ENCODE peak calls at places on chromosomes 11 and 22, in eight cellular contexts. R is breast epithelium; E is heart right ventricle; B is body of pancreas; L is transverse colon; Q is mesenchymal stem cell; W is GM23248; O is CD8-positive, alpha-beta memory T cell. D is an unnamed sample. For H3K27me3, the result is how much of the 10 kb centered on the place peaks cover.

GRCh38 chr11:125114518-125114917 is 3.1 kb upstream of the TMEM218 start:
- DNase-seq in R (no peak), E (no peak), B (no peak), L (no peak), Q (no peak), W (peak), O (no peak), D (no peak)

GRCh38 chr11:34850339-34850738 is 65.8 kb downstream of the APIP start:
- DNase-seq in R (no peak), E (no peak), B (no peak), L (peak), Q (peak), W (no peak), O (no peak), D (no peak)

GRCh38 chr11:95466406-95466805 is 235.4 kb upstream of the SESN3 start:
- DNase-seq in R (no peak), E (no peak), B (no peak), L (no peak), Q (no peak), W (no peak), O (no peak), D (no peak)

GRCh38 chr11:35553831-35554230 is 28.4 kb upstream of the PAMR1 start:
- DNase-seq in R (no peak), E (no peak), B (no peak), L (no peak), Q (peak), W (peak), O (no peak), D (no peak)

GRCh38 chr22:28442264-28442950 is 237.2 kb downstream of the TTC28 start:
- DNase-seq in R (peak), E (peak), B (peak), L (peak), Q (peak), W (peak), O (peak), D (no peak)

GRCh38 chr22:35995345-35995744 is 33.3 kb downstream of the RBFOX2 start:
- DNase-seq in R (no peak), E (no peak), B (no peak), L (no peak), Q (no peak), W (peak), O (no peak), D (no peak)

GRCh38 chr11:4090258-4090657 is 4.3 kb upstream of the RRM1 start:
- DNase-seq in R (no peak), E (no peak), B (no peak), L (no peak), Q (no peak), W (no peak), O (peak), D (no peak)

GRCh38 chr22:42277988-42278776 is 7.7 kb upstream of the TCF20 start:
- DNase-seq in R (no peak), E (no peak), B (peak), L (no peak), Q (no peak), W (no peak), O (no peak), D (peak)

GRCh38 chr22:44497218-44497903 is 672 bp downstream of the RTL6 start:
- DNase-seq in R (no peak), E (no peak), B (peak), L (peak), Q (peak), W (peak), O (peak), D (peak)

DNA sequence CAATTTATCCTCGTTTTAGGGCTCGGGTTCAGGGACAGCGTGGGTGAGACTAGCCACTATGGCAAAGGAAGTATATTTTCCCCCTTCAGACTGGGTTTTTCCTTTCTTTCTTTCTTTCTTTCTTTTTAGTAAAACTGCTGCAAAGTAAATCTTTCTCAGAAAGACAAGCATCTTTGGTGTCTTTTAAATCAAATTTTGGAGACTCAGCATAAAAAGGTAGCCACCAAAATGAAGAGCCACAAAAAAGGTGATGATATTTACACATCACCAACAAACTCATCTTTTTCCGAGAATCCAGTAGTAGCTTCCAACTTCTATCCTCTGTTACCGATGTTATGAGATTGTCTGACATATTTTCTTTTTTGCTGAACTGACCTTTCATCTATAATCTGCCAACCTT is 88.6 kb downstream of the MPPED2 start:
- DNase-seq in R (no peak), E (no peak), B (no peak), L (no peak), Q (no peak), W (no peak), O (no peak), D (no peak)
- H3K27me3 ChIP-seq in R (under half), E (under half), B (under half), L (under half), Q (under half), W (under half), O (under half), D (under half)

DNA sequence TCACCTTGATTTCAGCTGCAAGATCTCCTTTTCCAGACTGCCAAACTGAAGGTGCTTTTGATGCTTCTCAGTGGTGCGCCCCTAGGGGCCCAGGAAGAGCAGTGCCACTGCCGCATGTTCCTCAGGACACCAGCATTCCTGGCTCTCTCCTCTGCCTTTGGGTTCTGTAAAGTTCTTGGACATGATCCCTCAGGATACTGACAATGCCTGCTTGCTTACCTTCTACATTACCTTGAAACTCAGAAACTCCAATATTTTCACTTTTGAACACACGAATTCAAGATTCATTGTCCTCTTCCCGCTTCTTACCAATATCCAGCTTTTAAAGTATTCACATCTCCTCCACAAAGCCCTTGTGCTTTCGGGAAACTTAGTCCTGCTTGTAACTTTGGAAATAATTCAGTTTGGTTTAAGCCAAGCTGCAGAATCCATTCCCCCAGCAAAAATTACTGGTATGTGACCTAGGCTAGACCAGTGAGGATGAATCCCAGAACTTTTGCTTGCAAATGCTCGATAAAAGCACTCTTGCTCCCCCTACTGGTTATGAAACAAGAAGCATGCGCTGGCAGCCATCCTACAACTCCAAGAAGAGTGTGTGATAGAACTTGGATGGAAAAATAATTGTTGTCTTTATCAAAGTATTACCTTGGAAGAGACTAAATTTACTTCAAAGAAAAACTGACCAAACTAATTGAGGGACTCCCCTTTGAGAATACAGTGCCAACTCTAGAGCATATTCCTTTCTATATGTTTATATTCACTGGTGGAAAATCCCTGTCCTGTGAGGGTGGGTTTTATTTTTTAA is 16.5 kb upstream of the OR5B21 start:
- DNase-seq in R (peak), E (peak), B (peak), L (peak), Q (peak), W (peak), O (peak), D (peak)
- H3K4me3 ChIP-seq in R (no peak), E (no peak), B (no peak), L (no peak), Q (no peak), W (no peak), O (peak), D (no peak)

DNA sequence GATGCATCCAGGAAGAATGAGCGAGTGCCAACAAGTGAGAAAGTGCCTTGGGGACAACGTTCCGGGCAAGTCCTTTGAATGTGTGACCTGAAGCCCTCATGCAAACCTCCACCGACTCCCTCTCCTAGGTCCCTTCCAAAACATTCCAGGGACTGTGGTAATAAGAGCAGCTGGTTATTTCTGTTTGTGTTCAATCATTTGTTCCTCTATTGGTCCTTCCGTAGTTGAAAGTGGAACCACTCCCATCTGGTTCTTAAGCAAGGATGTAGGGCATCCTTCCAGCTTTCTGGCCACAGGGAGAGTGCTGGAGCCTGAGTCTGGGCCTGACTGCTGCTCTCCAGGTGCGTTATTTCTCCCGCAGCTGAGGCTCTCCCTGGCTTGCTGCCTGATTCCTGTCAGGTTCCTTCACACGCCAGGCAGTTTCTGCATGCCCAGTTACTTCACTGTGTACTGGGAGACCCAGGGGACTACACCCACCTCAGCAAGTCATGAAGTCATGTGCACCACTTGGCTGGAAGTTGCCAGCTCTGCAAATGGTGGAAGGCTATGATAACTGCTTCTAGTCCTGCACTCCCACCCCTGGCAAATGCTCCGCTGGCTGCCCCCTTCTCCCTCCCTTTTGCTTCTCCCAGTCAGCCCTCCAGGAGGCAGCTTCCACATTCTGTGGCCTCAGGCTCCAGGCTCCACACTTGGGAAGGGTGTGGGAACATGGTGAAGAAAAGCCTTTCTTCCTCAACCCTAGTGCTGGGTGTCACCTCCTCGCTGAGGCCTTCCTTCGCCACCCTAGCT is 4.0 kb upstream of the ALX4 start:
- DNase-seq in R (peak), E (no peak), B (no peak), L (no peak), Q (no peak), W (peak), O (no peak), D (no peak)
- H3K27me3 ChIP-seq in R (under half), E (half or more), B (half or more), L (half or more), Q (half or more), W (half or more), O (under half), D (half or more)

GRCh38 chr11:134277176-134278001 is 1.2 kb downstream of the GLB1L3 start:
- DNase-seq in R (no peak), E (no peak), B (no peak), L (no peak), Q (no peak), W (peak), O (no peak), D (no peak)
- H3K4me3 ChIP-seq in R (no peak), E (peak), B (no peak), L (no peak), Q (no peak), W (no peak), O (no peak), D (no peak)

GRCh38 chr11:10295056-10295901 is 1.3 kb upstream of the SBF2 start:
- DNase-seq in R (no peak), E (no peak), B (no peak), L (no peak), Q (peak), W (peak), O (no peak), D (no peak)
- H3K27me3 ChIP-seq in R (under half), E (under half), B (under half), L (under half), Q (under half), W (under half), O (under half), D (under half)

DNA sequence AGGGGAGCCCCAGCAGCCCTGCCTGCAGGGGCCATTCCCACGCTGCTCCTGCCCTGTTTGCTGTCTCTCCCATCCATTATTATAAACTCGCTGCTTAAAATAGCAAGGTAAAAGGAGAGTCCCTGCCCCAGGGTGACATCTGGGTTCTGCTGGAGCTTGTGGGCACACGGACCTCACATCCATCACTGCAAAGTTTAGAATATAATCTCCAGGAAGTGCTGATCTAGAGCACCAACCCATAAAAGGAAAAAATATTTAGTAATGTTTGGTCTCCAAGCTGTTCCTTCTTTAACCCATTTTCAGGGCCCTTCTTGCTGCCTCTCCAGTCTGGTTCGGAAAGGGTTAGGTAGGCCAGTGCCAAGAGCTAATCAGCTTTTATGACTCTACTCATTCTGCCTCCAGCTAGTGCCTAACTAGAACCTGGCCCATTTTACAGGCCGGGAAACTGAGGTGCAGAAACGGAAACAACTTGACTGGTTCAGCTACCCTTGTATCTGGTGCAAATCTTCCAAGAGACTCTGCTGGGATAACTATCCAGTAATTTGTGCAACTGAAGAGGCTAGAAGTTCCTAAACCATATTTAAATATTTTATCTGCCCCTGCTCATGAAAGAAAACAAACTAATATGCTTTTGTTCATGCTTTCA is 37.5 kb downstream of the IRAG1 start:
- DNase-seq in R (no peak), E (no peak), B (no peak), L (no peak), Q (peak), W (no peak), O (no peak), D (no peak)
- H3K4me3 ChIP-seq in R (no peak), E (no peak), B (no peak), L (no peak), Q (no peak), W (no peak), O (no peak), D (no peak)

GRCh38 chr11:128586689-128587088 is 669 bp downstream of the ETS1 start:
- DNase-seq in R (no peak), E (no peak), B (no peak), L (no peak), Q (no peak), W (no peak), O (no peak), D (no peak)
- H3K27me3 ChIP-seq in R (under half), E (under half), B (under half), L (under half), Q (under half), W (under half), O (under half), D (under half)

DNA sequence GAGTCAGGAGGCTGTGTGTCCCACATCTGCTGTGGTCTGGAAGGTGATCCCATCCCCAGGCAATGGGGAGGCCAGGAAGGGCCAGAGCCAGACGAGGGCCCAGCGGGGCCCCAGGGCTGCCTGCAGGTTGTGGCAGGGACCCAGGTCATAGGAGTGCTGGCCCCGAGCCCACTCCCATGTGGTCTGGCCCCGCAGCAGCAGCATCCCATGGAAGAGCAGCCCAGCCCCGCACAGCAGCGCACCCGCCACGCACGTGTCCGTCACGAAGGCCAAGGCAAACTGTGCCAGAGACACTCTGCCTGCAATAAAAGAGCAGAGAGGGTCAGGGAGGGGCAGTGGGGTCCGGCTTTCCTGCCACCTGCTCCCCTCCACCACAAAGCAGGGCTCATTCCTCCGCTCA is 6.3 kb downstream of the ZDHHC24 start:
- DNase-seq in R (no peak), E (no peak), B (no peak), L (no peak), Q (no peak), W (no peak), O (no peak), D (no peak)
- H3K4me3 ChIP-seq in R (no peak), E (no peak), B (no peak), L (no peak), Q (no peak), W (no peak), O (no peak), D (no peak)

DNA sequence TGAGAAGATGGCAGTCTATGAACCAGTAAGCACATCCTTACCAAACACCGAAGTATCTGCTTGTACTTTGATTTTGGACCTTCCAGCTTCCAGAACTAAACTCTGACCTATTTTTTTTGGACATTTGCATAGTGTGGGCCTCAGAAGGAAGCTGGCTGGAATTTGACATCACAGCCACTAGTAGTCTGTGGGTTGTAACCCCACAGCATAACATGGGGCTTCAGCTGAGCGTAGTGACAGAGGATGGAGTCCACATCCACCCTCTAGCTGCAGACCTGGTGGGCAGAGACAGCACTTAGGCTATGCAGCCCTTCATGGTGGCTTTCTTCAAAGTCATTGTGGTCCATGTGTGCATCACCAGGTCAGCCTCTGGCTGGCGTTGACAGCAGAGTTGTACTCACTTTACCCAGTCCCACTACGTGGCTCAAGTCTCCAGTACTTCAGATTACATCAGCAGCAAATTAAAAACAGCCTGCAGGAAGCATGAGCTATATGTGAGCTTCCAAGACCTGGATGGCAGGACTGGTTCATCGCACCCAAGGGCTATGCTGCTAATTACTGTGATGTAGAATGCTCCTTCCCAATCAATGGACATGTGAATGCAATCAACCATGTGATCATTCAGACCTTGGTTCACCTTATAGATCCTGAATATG is 58.6 kb upstream of the VPREB1 start:
- DNase-seq in R (no peak), E (no peak), B (no peak), L (no peak), Q (no peak), W (no peak), O (no peak), D (no peak)
- H3K27me3 ChIP-seq in R (under half), E (half or more), B (under half), L (under half), Q (under half), W (under half), O (under half), D (under half)